ENCODE peak calls at places on chromosomes 2 and 18, in four cellular contexts. S, K, Q and G are unnamed samples.

GRCh38 chr2:99476629-99477028 is 13.2 kb downstream of the REV1 start:
- DNase-seq in S (no peak), K (no peak), Q (no peak), G (no peak)

GRCh38 chr2:191350826-191351225 is 105.6 kb downstream of the MYO1B start:
- DNase-seq in S (no peak), K (no peak), Q (no peak), G (no peak)

GRCh38 chr18:5508821-5509220 is 35.0 kb downstream of the EPB41L3 start:
- DNase-seq in S (no peak), K (no peak), Q (no peak), G (no peak)

GRCh38 chr2:159326569-159327255 is 40.2 kb upstream of the WDSUB1 start:
- DNase-seq in S (no peak), K (no peak), Q (no peak), G (no peak)

GRCh38 chr2:213232649-213233437 is 51.4 kb upstream of the SPAG16 start:
- DNase-seq in S (peak; percentile 12), K (peak; percentile 100), Q (no peak), G (no peak)

GRCh38 chr18:45728341-45729010 is 4.5 kb downstream of the SLC14A1 start:
- DNase-seq in S (no peak), K (no peak), Q (no peak), G (peak; percentile 33)

GRCh38 chr2:64586883-64587481 is 62.9 kb downstream of the AFTPH start:
- DNase-seq in S (no peak), K (no peak), Q (peak; percentile 49), G (no peak)

GRCh38 chr2:128949360-128949759 is 630.7 kb upstream of the HS6ST1 start:
- DNase-seq in S (no peak), K (no peak), Q (no peak), G (no peak)

GRCh38 chr2:178309541-178309940 is 115.2 kb downstream of the OSBPL6 start:
- DNase-seq in S (no peak), K (no peak), Q (no peak), G (no peak)

GRCh38 chr18:75123113-75123512 is 85.8 kb downstream of the PTGR3 start:
- DNase-seq in S (no peak), K (no peak), Q (no peak), G (no peak)

GRCh38 chr18:59021500-59021899 is 118.2 kb upstream of the SEC11C start:
- DNase-seq in S (no peak), K (no peak), Q (no peak), G (peak; percentile 38)

GRCh38 chr2:121279476-121279875 is 5.5 kb downstream of the TFCP2L1 start:
- DNase-seq in S (no peak), K (no peak), Q (no peak), G (no peak)

GRCh38 chr2:88626171-88627054 is 851 bp downstream of the EIF2AK3 start:
- DNase-seq in S (peak; percentile 57), K (no peak), Q (peak; percentile 38), G (peak; percentile 69)

GRCh38 chr18:22831441-22831904 is 101.7 kb upstream of the RBBP8 start:
- DNase-seq in S (no peak), K (no peak), Q (no peak), G (no peak)

GRCh38 chr2:98134138-98134537 is 47.2 kb downstream of the VWA3B start:
- DNase-seq in S (no peak), K (peak; percentile 15), Q (peak; percentile 8), G (no peak)

GRCh38 chr18:41484069-41484468 is 471.0 kb upstream of the PIK3C3 start:
- DNase-seq in S (no peak), K (no peak), Q (no peak), G (no peak)

GRCh38 chr2:238504181-238504711 is 77.5 kb downstream of the ASB1 start:
- DNase-seq in S (no peak), K (no peak), Q (no peak), G (no peak)

GRCh38 chr2:58449286-58450010 is 208.3 kb upstream of the FANCL start:
- DNase-seq in S (no peak), K (peak; percentile 15), Q (no peak), G (no peak)

GRCh38 chr2:191150451-191151314 is at the start of gene STAT4:
- DNase-seq in S (peak; percentile 59), K (peak; percentile 45), Q (peak; percentile 4), G (peak; percentile 40)

GRCh38 chr2:10709290-10709939 is 12.0 kb upstream of the ATP6V1C2 start:
- DNase-seq in S (peak; percentile 60), K (no peak), Q (no peak), G (peak; percentile 50)

GRCh38 chr2:197042613-197043248 is 116.2 kb upstream of the PGAP1 start:
- DNase-seq in S (no peak), K (peak; percentile 15), Q (no peak), G (no peak)

GRCh38 chr2:16257001-16257724 is 316.8 kb downstream of the MYCN start:
- DNase-seq in S (no peak), K (no peak), Q (no peak), G (no peak)

GRCh38 chr2:81196383-81196851 is 891.9 kb upstream of the LRRTM1 start:
- DNase-seq in S (peak; percentile 9), K (no peak), Q (no peak), G (no peak)

GRCh38 chr2:98514879-98515570 is 70.4 kb downstream of the INPP4A start:
- DNase-seq in S (no peak), K (no peak), Q (peak; percentile 29), G (no peak)

GRCh38 chr18:79486356-79487197 is 90.8 kb downstream of the NFATC1 start:
- DNase-seq in S (no peak), K (no peak), Q (no peak), G (no peak)

GRCh38 chr2:193695367-193695766 is 1500.6 kb upstream of the TMEFF2 start:
- DNase-seq in S (no peak), K (no peak), Q (peak; percentile 1), G (peak; percentile 10)

GRCh38 chr2:241432824-241433448 is 75.4 kb downstream of the STK25 start:
- DNase-seq in S (no peak), K (no peak), Q (no peak), G (no peak)

GRCh38 chr18:73101977-73102376 is 234.2 kb upstream of the NETO1 start:
- DNase-seq in S (no peak), K (no peak), Q (no peak), G (no peak)

GRCh38 chr2:176638167-176639015 is 369.1 kb downstream of the MTX2 start:
- DNase-seq in S (peak; percentile 59), K (no peak), Q (peak; percentile 62), G (peak; percentile 89)

GRCh38 chr2:99448556-99448955 is 41.3 kb downstream of the REV1 start:
- DNase-seq in S (no peak), K (no peak), Q (no peak), G (no peak)

GRCh38 chr2:135586148-135586547 is 54.9 kb downstream of the R3HDM1 start:
- DNase-seq in S (no peak), K (no peak), Q (no peak), G (no peak)

GRCh38 chr2:85761-86160 is 39.5 kb upstream of the FAM110C start:
- DNase-seq in S (no peak), K (no peak), Q (no peak), G (no peak)

GRCh38 chr18:26971327-26971918 is 105.9 kb upstream of the AQP4 start:
- DNase-seq in S (no peak), K (no peak), Q (no peak), G (no peak)

GRCh38 chr2:212282596-212283330 is 255.8 kb downstream of the ERBB4 start:
- DNase-seq in S (no peak), K (no peak), Q (no peak), G (no peak)

GRCh38 chr2:27961997-27962396 is 71.5 kb downstream of the BABAM2 start:
- DNase-seq in S (no peak), K (no peak), Q (no peak), G (no peak)

DNA sequence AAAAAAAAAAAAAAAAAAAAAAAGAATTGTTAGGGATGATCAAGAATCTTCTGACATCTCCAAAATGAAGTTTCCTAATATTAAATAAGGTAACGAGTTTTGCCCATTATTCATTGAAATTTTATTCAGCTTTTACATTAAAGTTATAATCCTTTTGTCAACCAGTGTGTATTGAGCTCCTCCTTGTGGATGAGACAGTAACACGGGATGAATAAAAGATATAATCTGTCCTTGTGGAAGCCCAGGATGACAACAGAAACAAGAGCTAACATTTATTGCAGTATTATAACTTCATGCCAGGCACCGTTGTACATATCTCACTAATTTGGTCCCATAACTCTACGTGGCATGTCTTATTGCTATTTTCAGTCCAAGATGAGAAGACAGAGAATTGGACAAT is 33.4 kb upstream of the SERPINB7 start:
- DNase-seq in S (no peak), K (no peak), Q (no peak), G (no peak)
- TF ChIP-seq USF1 in S (no peak), K (no peak), Q (no peak), G (no peak)

GRCh38 chr18:10113156-10114022 is 199.6 kb downstream of the VAPA start:
- DNase-seq in S (no peak), K (no peak), Q (no peak), G (no peak)
- TF ChIP-seq USF2 in S (no peak), K (no peak), Q (no peak), G (no peak)

GRCh38 chr2:130749641-130750040 is 5.7 kb upstream of the AMER3 start:
- DNase-seq in S (no peak), K (no peak), Q (no peak), G (no peak)
- TF ChIP-seq USF1 in S (no peak), K (no peak), Q (no peak), G (no peak)

GRCh38 chr2:8684421-8684884 is 2.6 kb downstream of the ID2 start:
- DNase-seq in S (no peak), K (peak; percentile 40), Q (peak; percentile 72), G (peak; percentile 52)

GRCh38 chr2:8681786-8682692 is at the start of gene ID2:
- DNase-seq in S (peak; percentile 99), K (peak; percentile 88), Q (peak; percentile 98), G (peak; percentile 98)

GRCh38 chr2:8684885-8685696 is 3.2 kb downstream of the ID2 start:
- DNase-seq in S (peak; percentile 72), K (no peak), Q (peak; percentile 45), G (no peak)

GRCh38 chr2:8680931-8681760 is 710 bp upstream of the ID2 start:
- DNase-seq in S (peak; percentile 87), K (peak; percentile 61), Q (peak; percentile 74), G (peak; percentile 61)

GRCh38 chr2:8682719-8683667 is 1.1 kb downstream of the ID2 start:
- DNase-seq in S (no peak), K (no peak), Q (peak; percentile 48), G (peak; percentile 77)
- TF ChIP-seq USF2 in S (no peak), K (no peak), Q (no peak), G (no peak)

DNA sequence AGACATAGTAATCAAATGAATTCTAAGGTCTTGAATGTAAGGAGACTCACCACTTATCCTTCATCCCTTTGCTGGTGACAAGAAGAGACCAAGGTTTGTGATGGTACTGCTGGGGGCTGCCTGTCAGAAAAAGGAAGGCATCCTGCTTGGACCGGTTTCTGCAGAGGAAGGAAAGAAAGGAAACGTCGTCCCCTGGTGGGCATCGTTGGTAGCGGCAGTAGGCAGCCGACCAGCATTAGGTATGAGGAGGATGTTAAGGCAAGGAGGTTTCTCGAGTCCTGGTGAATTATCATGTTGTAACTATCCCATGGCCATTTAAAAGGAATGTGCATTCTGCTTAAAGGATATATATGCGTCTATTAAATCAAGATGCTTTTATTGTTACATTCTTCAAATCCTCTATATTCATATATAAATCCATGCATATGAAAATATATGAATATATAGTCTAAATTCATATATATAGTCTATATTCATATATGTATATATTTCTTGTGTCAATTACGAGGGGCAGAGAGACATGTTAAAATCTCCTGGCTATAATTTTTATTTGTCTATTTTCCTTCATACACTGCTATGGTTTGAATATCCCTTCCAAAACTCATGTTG is 94.4 kb upstream of the TGFA start:
- DNase-seq in S (peak; percentile 90), K (no peak), Q (peak; percentile 77), G (peak; percentile 73)
- TF ChIP-seq USF1 in S (no peak), K (no peak), Q (no peak), G (no peak)